ENCODE peak calls at places on chromosomes 12 and 14, in seven cellular contexts. One of them, this sample, is unnamed. For H3K27me3, the result is how much of the 10 kb centered on the place peaks cover.

GRCh38 chr14:61218765-61219164 is 62.4 kb downstream of the TMEM30B start:
- DNase-seq in IMR-90: no peak
- DNase-seq in mesendoderm: no peak
- DNase-seq in body of pancreas: no peak
- DNase-seq in PC-3: no peak
- DNase-seq in CD4-positive, alpha-beta memory T cell: no peak
- DNase-seq in CD8-positive, alpha-beta memory T cell: no peak
- DNase-seq in this sample: no peak

GRCh38 chr14:24013654-24014514 is 25.2 kb downstream of the DHRS4L2 start:
- DNase-seq in CD8-positive, alpha-beta memory T cell: no peak
- DNase-seq in PC-3: peak
- DNase-seq in mesendoderm: peak
- DNase-seq in body of pancreas: peak
- DNase-seq in IMR-90: peak
- DNase-seq in CD4-positive, alpha-beta memory T cell: peak
- DNase-seq in this sample: peak

GRCh38 chr12:123942277-123942653 is 30.4 kb downstream of the CCDC92 start:
- DNase-seq in CD8-positive, alpha-beta memory T cell: no peak
- DNase-seq in CD4-positive, alpha-beta memory T cell: no peak
- DNase-seq in PC-3: peak
- DNase-seq in body of pancreas: no peak
- DNase-seq in IMR-90: peak
- DNase-seq in mesendoderm: no peak
- DNase-seq in this sample: no peak

GRCh38 chr12:105369014-105369413 is 38.5 kb downstream of the C12orf75 start:
- DNase-seq in CD8-positive, alpha-beta memory T cell: no peak
- DNase-seq in mesendoderm: no peak
- DNase-seq in PC-3: peak
- DNase-seq in CD4-positive, alpha-beta memory T cell: no peak
- DNase-seq in body of pancreas: no peak
- DNase-seq in IMR-90: peak
- DNase-seq in this sample: no peak

GRCh38 chr14:95229749-95230148 is 72.4 kb upstream of the DICER1 start:
- DNase-seq in PC-3: no peak
- DNase-seq in body of pancreas: no peak
- DNase-seq in CD4-positive, alpha-beta memory T cell: no peak
- DNase-seq in IMR-90: no peak
- DNase-seq in mesendoderm: peak
- DNase-seq in CD8-positive, alpha-beta memory T cell: no peak
- DNase-seq in this sample: no peak

GRCh38 chr12:47382305-47382704 is 302.5 kb upstream of the AMIGO2 start:
- DNase-seq in CD8-positive, alpha-beta memory T cell: no peak
- DNase-seq in CD4-positive, alpha-beta memory T cell: no peak
- DNase-seq in body of pancreas: no peak
- DNase-seq in mesendoderm: no peak
- DNase-seq in PC-3: no peak
- DNase-seq in IMR-90: no peak
- DNase-seq in this sample: no peak

GRCh38 chr14:101965145-101965531 is 765 bp downstream of the DYNC1H1 start:
- DNase-seq in body of pancreas: peak
- DNase-seq in CD4-positive, alpha-beta memory T cell: peak
- DNase-seq in IMR-90: peak
- DNase-seq in CD8-positive, alpha-beta memory T cell: peak
- DNase-seq in PC-3: peak
- DNase-seq in mesendoderm: peak
- DNase-seq in this sample: peak

GRCh38 chr14:25017562-25017961 is 32.4 kb downstream of the STXBP6 start:
- DNase-seq in IMR-90: no peak
- DNase-seq in CD4-positive, alpha-beta memory T cell: no peak
- DNase-seq in CD8-positive, alpha-beta memory T cell: no peak
- DNase-seq in PC-3: no peak
- DNase-seq in body of pancreas: no peak
- DNase-seq in mesendoderm: peak
- DNase-seq in this sample: no peak

GRCh38 chr12:2183556-2184541 is 131.1 kb downstream of the CACNA1C start:
- DNase-seq in mesendoderm: peak
- DNase-seq in IMR-90: peak
- DNase-seq in CD8-positive, alpha-beta memory T cell: no peak
- DNase-seq in body of pancreas: no peak
- DNase-seq in PC-3: no peak
- DNase-seq in CD4-positive, alpha-beta memory T cell: no peak
- DNase-seq in this sample: no peak

GRCh38 chr14:67738740-67739504 is 37.2 kb downstream of the RDH12 start:
- DNase-seq in CD4-positive, alpha-beta memory T cell: peak
- DNase-seq in IMR-90: peak
- DNase-seq in PC-3: peak
- DNase-seq in body of pancreas: peak
- DNase-seq in CD8-positive, alpha-beta memory T cell: no peak
- DNase-seq in mesendoderm: peak
- DNase-seq in this sample: peak

GRCh38 chr12:62651138-62651537 is 184.5 kb downstream of the MON2 start:
- DNase-seq in CD4-positive, alpha-beta memory T cell: no peak
- DNase-seq in mesendoderm: no peak
- DNase-seq in IMR-90: no peak
- DNase-seq in body of pancreas: no peak
- DNase-seq in CD8-positive, alpha-beta memory T cell: no peak
- DNase-seq in PC-3: no peak
- DNase-seq in this sample: no peak

GRCh38 chr12:71442567-71442931 is 3.0 kb downstream of the LGR5 start:
- DNase-seq in body of pancreas: no peak
- DNase-seq in PC-3: no peak
- DNase-seq in CD4-positive, alpha-beta memory T cell: no peak
- DNase-seq in mesendoderm: no peak
- DNase-seq in CD8-positive, alpha-beta memory T cell: no peak
- DNase-seq in IMR-90: no peak
- DNase-seq in this sample: no peak

GRCh38 chr12:41645624-41646023 is 457.5 kb downstream of the PDZRN4 start:
- DNase-seq in mesendoderm: no peak
- DNase-seq in CD8-positive, alpha-beta memory T cell: no peak
- DNase-seq in body of pancreas: no peak
- DNase-seq in PC-3: no peak
- DNase-seq in IMR-90: no peak
- DNase-seq in CD4-positive, alpha-beta memory T cell: no peak
- DNase-seq in this sample: no peak

GRCh38 chr14:99363616-99364290 is 91.8 kb upstream of the BCL11B start:
- DNase-seq in body of pancreas: no peak
- DNase-seq in CD4-positive, alpha-beta memory T cell: no peak
- DNase-seq in mesendoderm: peak
- DNase-seq in CD8-positive, alpha-beta memory T cell: no peak
- DNase-seq in PC-3: no peak
- DNase-seq in IMR-90: no peak
- DNase-seq in this sample: no peak

GRCh38 chr12:31117203-31118011 is 43.7 kb downstream of the DDX11 start:
- DNase-seq in IMR-90: peak
- DNase-seq in PC-3: peak
- DNase-seq in CD4-positive, alpha-beta memory T cell: peak
- DNase-seq in mesendoderm: peak
- DNase-seq in body of pancreas: peak
- DNase-seq in CD8-positive, alpha-beta memory T cell: peak
- DNase-seq in this sample: peak

GRCh38 chr14:99774526-99775307 is 18.5 kb upstream of the EML1 start:
- DNase-seq in mesendoderm: no peak
- DNase-seq in CD4-positive, alpha-beta memory T cell: no peak
- DNase-seq in PC-3: peak
- DNase-seq in body of pancreas: peak
- DNase-seq in CD8-positive, alpha-beta memory T cell: no peak
- DNase-seq in IMR-90: peak
- DNase-seq in this sample: no peak

GRCh38 chr14:103057372-103058208 is at the start of gene CDC42BPB:
- DNase-seq in CD4-positive, alpha-beta memory T cell: peak
- DNase-seq in PC-3: peak
- DNase-seq in mesendoderm: peak
- DNase-seq in IMR-90: peak
- DNase-seq in body of pancreas: peak
- DNase-seq in CD8-positive, alpha-beta memory T cell: peak
- DNase-seq in this sample: peak

GRCh38 chr12:4270016-4270669 is 3.4 kb upstream of the CCND2 start:
- DNase-seq in body of pancreas: no peak
- DNase-seq in PC-3: no peak
- DNase-seq in mesendoderm: peak
- DNase-seq in CD8-positive, alpha-beta memory T cell: no peak
- DNase-seq in IMR-90: no peak
- DNase-seq in CD4-positive, alpha-beta memory T cell: peak
- DNase-seq in this sample: peak
- H3K27me3 ChIP-seq in body of pancreas: under half
- H3K27me3 ChIP-seq in PC-3: half or more
- H3K27me3 ChIP-seq in mesendoderm: under half
- H3K27me3 ChIP-seq in CD8-positive, alpha-beta memory T cell: under half
- H3K27me3 ChIP-seq in IMR-90: half or more
- H3K27me3 ChIP-seq in CD4-positive, alpha-beta memory T cell: under half
- H3K27me3 ChIP-seq in this sample: under half

GRCh38 chr12:53975019-53975815 is 463 bp upstream of the HOTAIR start:
- DNase-seq in PC-3: no peak
- DNase-seq in CD4-positive, alpha-beta memory T cell: no peak
- DNase-seq in mesendoderm: no peak
- DNase-seq in CD8-positive, alpha-beta memory T cell: no peak
- DNase-seq in IMR-90: no peak
- DNase-seq in body of pancreas: no peak
- DNase-seq in this sample: no peak
- H3K27me3 ChIP-seq in PC-3: under half
- H3K27me3 ChIP-seq in CD4-positive, alpha-beta memory T cell: half or more
- H3K27me3 ChIP-seq in mesendoderm: half or more
- H3K27me3 ChIP-seq in CD8-positive, alpha-beta memory T cell: half or more
- H3K27me3 ChIP-seq in IMR-90: half or more
- H3K27me3 ChIP-seq in body of pancreas: under half
- H3K27me3 ChIP-seq in this sample: half or more

GRCh38 chr12:132317233-132317938 is 12.0 kb downstream of the GALNT9 start:
- DNase-seq in PC-3: no peak
- DNase-seq in body of pancreas: no peak
- DNase-seq in mesendoderm: no peak
- DNase-seq in CD4-positive, alpha-beta memory T cell: no peak
- DNase-seq in IMR-90: no peak
- DNase-seq in CD8-positive, alpha-beta memory T cell: no peak
- DNase-seq in this sample: no peak
- H3K27me3 ChIP-seq in PC-3: under half
- H3K27me3 ChIP-seq in body of pancreas: under half
- H3K27me3 ChIP-seq in mesendoderm: under half
- H3K27me3 ChIP-seq in CD4-positive, alpha-beta memory T cell: under half
- H3K27me3 ChIP-seq in IMR-90: under half
- H3K27me3 ChIP-seq in CD8-positive, alpha-beta memory T cell: under half
- H3K27me3 ChIP-seq in this sample: under half

GRCh38 chr14:50560929-50561280 is 960 bp downstream of the ATL1 start:
- DNase-seq in mesendoderm: peak
- DNase-seq in PC-3: peak
- DNase-seq in IMR-90: peak
- DNase-seq in CD4-positive, alpha-beta memory T cell: peak
- DNase-seq in body of pancreas: peak
- DNase-seq in CD8-positive, alpha-beta memory T cell: peak
- DNase-seq in this sample: peak
- H3K27me3 ChIP-seq in mesendoderm: under half
- H3K27me3 ChIP-seq in PC-3: under half
- H3K27me3 ChIP-seq in IMR-90: under half
- H3K27me3 ChIP-seq in CD4-positive, alpha-beta memory T cell: under half
- H3K27me3 ChIP-seq in body of pancreas: under half
- H3K27me3 ChIP-seq in CD8-positive, alpha-beta memory T cell: under half
- H3K27me3 ChIP-seq in this sample: under half

GRCh38 chr14:69572634-69573135 is 2.0 kb downstream of the CCDC177 start:
- DNase-seq in mesendoderm: no peak
- DNase-seq in CD4-positive, alpha-beta memory T cell: no peak
- DNase-seq in IMR-90: no peak
- DNase-seq in PC-3: no peak
- DNase-seq in body of pancreas: no peak
- DNase-seq in CD8-positive, alpha-beta memory T cell: no peak
- DNase-seq in this sample: no peak

GRCh38 chr14:69569859-69570258 is 4.8 kb downstream of the CCDC177 start:
- DNase-seq in CD4-positive, alpha-beta memory T cell: no peak
- DNase-seq in mesendoderm: no peak
- DNase-seq in PC-3: no peak
- DNase-seq in IMR-90: no peak
- DNase-seq in body of pancreas: no peak
- DNase-seq in CD8-positive, alpha-beta memory T cell: no peak
- DNase-seq in this sample: no peak

GRCh38 chr14:69571879-69572633 is 2.6 kb downstream of the CCDC177 start:
- DNase-seq in PC-3: peak
- DNase-seq in CD8-positive, alpha-beta memory T cell: no peak
- DNase-seq in IMR-90: peak
- DNase-seq in mesendoderm: no peak
- DNase-seq in body of pancreas: peak
- DNase-seq in CD4-positive, alpha-beta memory T cell: no peak
- DNase-seq in this sample: no peak

GRCh38 chr14:69571449-69571878 is 3.2 kb downstream of the CCDC177 start:
- DNase-seq in body of pancreas: no peak
- DNase-seq in mesendoderm: no peak
- DNase-seq in PC-3: no peak
- DNase-seq in CD8-positive, alpha-beta memory T cell: no peak
- DNase-seq in CD4-positive, alpha-beta memory T cell: no peak
- DNase-seq in IMR-90: no peak
- DNase-seq in this sample: no peak

DNA sequence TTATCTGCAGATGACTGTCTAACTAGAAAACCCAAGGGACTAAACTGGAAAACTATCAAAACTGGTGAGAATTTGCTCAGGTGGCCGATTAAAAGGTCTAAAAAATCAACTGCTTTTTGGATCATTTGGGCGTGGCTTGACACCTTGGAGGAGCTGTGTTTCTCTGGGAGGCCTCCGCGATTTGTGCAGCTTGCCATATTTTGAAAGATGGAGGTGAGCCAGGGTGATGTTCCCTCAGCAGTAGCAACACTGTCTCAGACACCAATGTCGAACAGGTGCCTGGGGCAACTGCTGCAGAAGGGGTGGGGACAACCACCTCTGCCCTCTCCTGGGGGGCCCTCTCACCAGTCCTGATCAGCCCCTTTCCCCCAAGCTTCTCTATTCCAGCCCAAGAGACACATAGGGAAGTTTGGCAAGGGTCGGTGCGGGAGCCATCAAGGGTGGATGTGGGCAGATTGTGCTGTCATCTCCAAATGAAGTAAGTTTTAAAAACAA is 3.8 kb downstream of the CCDC177 start:
- DNase-seq in IMR-90: no peak
- DNase-seq in mesendoderm: no peak
- DNase-seq in CD8-positive, alpha-beta memory T cell: no peak
- DNase-seq in PC-3: no peak
- DNase-seq in CD4-positive, alpha-beta memory T cell: no peak
- DNase-seq in body of pancreas: no peak
- DNase-seq in this sample: no peak
- H3K27me3 ChIP-seq in IMR-90: half or more
- H3K27me3 ChIP-seq in mesendoderm: under half
- H3K27me3 ChIP-seq in CD8-positive, alpha-beta memory T cell: under half
- H3K27me3 ChIP-seq in PC-3: half or more
- H3K27me3 ChIP-seq in CD4-positive, alpha-beta memory T cell: under half
- H3K27me3 ChIP-seq in body of pancreas: under half
- H3K27me3 ChIP-seq in this sample: half or more